ENCODE peak calls at places on chromosomes 7 and 10, in six cellular contexts. One of them, this sample, is unnamed.

GRCh38 chr10:43362191-43362839 is 9.1 kb upstream of the FXYD4 start:
- DNase-seq in brain microvascular endothelial cell: peak; percentile 94
- DNase-seq in heart right ventricle: peak; percentile 97
- DNase-seq in fibroblast of mammary gland: peak; percentile 73
- DNase-seq in stomach: peak; percentile 99
- DNase-seq in PC-9: peak; percentile 100
- DNase-seq in this sample: peak; percentile 15

GRCh38 chr7:150388306-150388705 is 9.2 kb downstream of the ZNF775 start:
- DNase-seq in stomach: no peak
- DNase-seq in brain microvascular endothelial cell: no peak
- DNase-seq in PC-9: no peak
- DNase-seq in fibroblast of mammary gland: no peak
- DNase-seq in heart right ventricle: no peak
- DNase-seq in this sample: no peak

GRCh38 chr10:30803901-30804322 is 174.4 kb upstream of the LYZL2 start:
- DNase-seq in brain microvascular endothelial cell: no peak
- DNase-seq in stomach: no peak
- DNase-seq in fibroblast of mammary gland: peak; percentile 99
- DNase-seq in PC-9: no peak
- DNase-seq in heart right ventricle: no peak
- DNase-seq in this sample: peak; percentile 55

GRCh38 chr10:2920638-2921037 is 146.7 kb upstream of the PFKP start:
- DNase-seq in fibroblast of mammary gland: no peak
- DNase-seq in heart right ventricle: no peak
- DNase-seq in brain microvascular endothelial cell: no peak
- DNase-seq in PC-9: no peak
- DNase-seq in stomach: no peak
- DNase-seq in this sample: no peak

GRCh38 chr10:126956712-126957108 is 51.5 kb downstream of the DOCK1 start:
- DNase-seq in heart right ventricle: no peak
- DNase-seq in brain microvascular endothelial cell: no peak
- DNase-seq in fibroblast of mammary gland: no peak
- DNase-seq in PC-9: no peak
- DNase-seq in stomach: no peak
- DNase-seq in this sample: no peak

GRCh38 chr10:35237766-35238512 is 98.4 kb upstream of the CCNY start:
- DNase-seq in brain microvascular endothelial cell: no peak
- DNase-seq in heart right ventricle: no peak
- DNase-seq in fibroblast of mammary gland: no peak
- DNase-seq in stomach: no peak
- DNase-seq in PC-9: no peak
- DNase-seq in this sample: no peak

GRCh38 chr10:71259815-71260501 is 47.6 kb downstream of the UNC5B start:
- DNase-seq in PC-9: peak; percentile 36
- DNase-seq in brain microvascular endothelial cell: no peak
- DNase-seq in fibroblast of mammary gland: no peak
- DNase-seq in heart right ventricle: peak; percentile 41
- DNase-seq in stomach: peak; percentile 41
- DNase-seq in this sample: no peak

GRCh38 chr7:132065973-132066611 is 509.7 kb upstream of the PODXL start:
- DNase-seq in stomach: no peak
- DNase-seq in heart right ventricle: no peak
- DNase-seq in fibroblast of mammary gland: no peak
- DNase-seq in PC-9: no peak
- DNase-seq in brain microvascular endothelial cell: peak; percentile 11
- DNase-seq in this sample: no peak

GRCh38 chr7:127976722-127977121 is 54.5 kb downstream of the LRRC4 start:
- DNase-seq in stomach: no peak
- DNase-seq in PC-9: no peak
- DNase-seq in brain microvascular endothelial cell: no peak
- DNase-seq in heart right ventricle: no peak
- DNase-seq in fibroblast of mammary gland: no peak
- DNase-seq in this sample: no peak

GRCh38 chr10:114387784-114388183 is 16.5 kb downstream of the AFAP1L2 start:
- DNase-seq in brain microvascular endothelial cell: no peak
- DNase-seq in heart right ventricle: no peak
- DNase-seq in stomach: no peak
- DNase-seq in PC-9: no peak
- DNase-seq in fibroblast of mammary gland: no peak
- DNase-seq in this sample: no peak

GRCh38 chr10:51602326-51602725 is 97.1 kb downstream of the CSTF2T start:
- DNase-seq in brain microvascular endothelial cell: peak; percentile 4
- DNase-seq in heart right ventricle: no peak
- DNase-seq in stomach: no peak
- DNase-seq in PC-9: no peak
- DNase-seq in fibroblast of mammary gland: peak; percentile 28
- DNase-seq in this sample: peak; percentile 1

GRCh38 chr10:81848931-81849330 is 26.1 kb upstream of the NRG3 start:
- DNase-seq in heart right ventricle: no peak
- DNase-seq in PC-9: no peak
- DNase-seq in stomach: no peak
- DNase-seq in brain microvascular endothelial cell: no peak
- DNase-seq in fibroblast of mammary gland: no peak
- DNase-seq in this sample: no peak

GRCh38 chr7:26681819-26682418 is 182.5 kb downstream of the SKAP2 start:
- DNase-seq in stomach: no peak
- DNase-seq in fibroblast of mammary gland: peak; percentile 50
- DNase-seq in brain microvascular endothelial cell: no peak
- DNase-seq in PC-9: no peak
- DNase-seq in heart right ventricle: no peak
- DNase-seq in this sample: peak; percentile 13

GRCh38 chr7:101657171-101657570 is 28.1 kb upstream of the MYL10 start:
- DNase-seq in heart right ventricle: no peak
- DNase-seq in stomach: no peak
- DNase-seq in PC-9: no peak
- DNase-seq in brain microvascular endothelial cell: no peak
- DNase-seq in fibroblast of mammary gland: no peak
- DNase-seq in this sample: no peak

GRCh38 chr10:107031981-107032699 is 132.4 kb downstream of the SORCS1 start:
- DNase-seq in heart right ventricle: no peak
- DNase-seq in PC-9: no peak
- DNase-seq in stomach: no peak
- DNase-seq in fibroblast of mammary gland: no peak
- DNase-seq in brain microvascular endothelial cell: peak; percentile 1
- DNase-seq in this sample: no peak

GRCh38 chr7:100493476-100494264 is 9.9 kb downstream of the NYAP1 start:
- DNase-seq in fibroblast of mammary gland: no peak
- DNase-seq in PC-9: peak; percentile 33
- DNase-seq in heart right ventricle: peak; percentile 40
- DNase-seq in stomach: peak; percentile 61
- DNase-seq in brain microvascular endothelial cell: no peak
- DNase-seq in this sample: no peak

GRCh38 chr10:103727546-103727963 is 127.8 kb downstream of the SH3PXD2A start:
- DNase-seq in brain microvascular endothelial cell: no peak
- DNase-seq in fibroblast of mammary gland: no peak
- DNase-seq in PC-9: no peak
- DNase-seq in stomach: no peak
- DNase-seq in heart right ventricle: peak; percentile 42
- DNase-seq in this sample: no peak

GRCh38 chr10:103724074-103724473 is 131.3 kb downstream of the SH3PXD2A start:
- DNase-seq in heart right ventricle: no peak
- DNase-seq in PC-9: no peak
- DNase-seq in brain microvascular endothelial cell: no peak
- DNase-seq in stomach: no peak
- DNase-seq in fibroblast of mammary gland: no peak
- DNase-seq in this sample: no peak

GRCh38 chr10:103723557-103723956 is 131.8 kb downstream of the SH3PXD2A start:
- DNase-seq in brain microvascular endothelial cell: no peak
- DNase-seq in PC-9: no peak
- DNase-seq in stomach: no peak
- DNase-seq in fibroblast of mammary gland: no peak
- DNase-seq in heart right ventricle: no peak
- DNase-seq in this sample: no peak

GRCh38 chr10:103724771-103725170 is 130.6 kb downstream of the SH3PXD2A start:
- DNase-seq in heart right ventricle: no peak
- DNase-seq in stomach: no peak
- DNase-seq in PC-9: no peak
- DNase-seq in fibroblast of mammary gland: peak; percentile 33
- DNase-seq in brain microvascular endothelial cell: no peak
- DNase-seq in this sample: no peak

DNA sequence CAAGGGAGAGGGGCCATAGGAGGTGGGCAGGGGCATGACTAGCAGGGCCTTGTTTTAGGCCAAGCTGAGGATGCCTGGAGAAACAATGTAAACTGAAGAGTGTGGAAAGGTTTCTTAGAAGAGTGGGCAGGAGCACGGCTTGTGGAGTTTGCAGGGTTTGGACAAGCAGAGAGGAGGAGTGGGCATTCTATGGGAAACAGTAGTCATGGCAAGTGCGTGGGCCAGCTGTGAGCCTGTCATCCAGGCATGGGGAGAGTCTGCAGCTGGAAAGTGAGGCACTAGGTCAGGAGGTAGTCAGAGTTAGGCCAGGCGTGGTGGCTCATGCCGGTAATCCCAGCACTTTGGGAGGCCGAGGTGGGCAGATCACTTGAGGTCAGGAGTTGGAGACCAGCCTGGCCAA is 130.1 kb downstream of the SH3PXD2A start:
- DNase-seq in brain microvascular endothelial cell: no peak
- DNase-seq in heart right ventricle: no peak
- DNase-seq in stomach: no peak
- DNase-seq in fibroblast of mammary gland: no peak
- DNase-seq in PC-9: no peak
- DNase-seq in this sample: no peak
- TF ChIP-seq CTCF in brain microvascular endothelial cell: no peak
- TF ChIP-seq CTCF in heart right ventricle: no peak
- TF ChIP-seq CTCF in stomach: no peak
- TF ChIP-seq CTCF in fibroblast of mammary gland: no peak
- TF ChIP-seq CTCF in PC-9: no peak
- TF ChIP-seq CTCF in this sample: no peak

GRCh38 chr10:117405730-117406129 is 30.5 kb upstream of the PDZD8 start:
- DNase-seq in PC-9: no peak
- DNase-seq in stomach: no peak
- DNase-seq in fibroblast of mammary gland: no peak
- DNase-seq in heart right ventricle: no peak
- DNase-seq in brain microvascular endothelial cell: no peak
- DNase-seq in this sample: no peak

GRCh38 chr10:117408436-117409384 is 33.5 kb upstream of the PDZD8 start:
- DNase-seq in fibroblast of mammary gland: no peak
- DNase-seq in brain microvascular endothelial cell: no peak
- DNase-seq in PC-9: no peak
- DNase-seq in stomach: no peak
- DNase-seq in heart right ventricle: no peak
- DNase-seq in this sample: no peak

GRCh38 chr10:117412469-117413005 is 37.3 kb upstream of the PDZD8 start:
- DNase-seq in brain microvascular endothelial cell: no peak
- DNase-seq in heart right ventricle: no peak
- DNase-seq in PC-9: no peak
- DNase-seq in stomach: no peak
- DNase-seq in fibroblast of mammary gland: no peak
- DNase-seq in this sample: no peak

GRCh38 chr10:117411440-117412428 is 36.5 kb upstream of the PDZD8 start:
- DNase-seq in heart right ventricle: no peak
- DNase-seq in fibroblast of mammary gland: no peak
- DNase-seq in PC-9: no peak
- DNase-seq in brain microvascular endothelial cell: no peak
- DNase-seq in stomach: peak; percentile 44
- DNase-seq in this sample: no peak

DNA sequence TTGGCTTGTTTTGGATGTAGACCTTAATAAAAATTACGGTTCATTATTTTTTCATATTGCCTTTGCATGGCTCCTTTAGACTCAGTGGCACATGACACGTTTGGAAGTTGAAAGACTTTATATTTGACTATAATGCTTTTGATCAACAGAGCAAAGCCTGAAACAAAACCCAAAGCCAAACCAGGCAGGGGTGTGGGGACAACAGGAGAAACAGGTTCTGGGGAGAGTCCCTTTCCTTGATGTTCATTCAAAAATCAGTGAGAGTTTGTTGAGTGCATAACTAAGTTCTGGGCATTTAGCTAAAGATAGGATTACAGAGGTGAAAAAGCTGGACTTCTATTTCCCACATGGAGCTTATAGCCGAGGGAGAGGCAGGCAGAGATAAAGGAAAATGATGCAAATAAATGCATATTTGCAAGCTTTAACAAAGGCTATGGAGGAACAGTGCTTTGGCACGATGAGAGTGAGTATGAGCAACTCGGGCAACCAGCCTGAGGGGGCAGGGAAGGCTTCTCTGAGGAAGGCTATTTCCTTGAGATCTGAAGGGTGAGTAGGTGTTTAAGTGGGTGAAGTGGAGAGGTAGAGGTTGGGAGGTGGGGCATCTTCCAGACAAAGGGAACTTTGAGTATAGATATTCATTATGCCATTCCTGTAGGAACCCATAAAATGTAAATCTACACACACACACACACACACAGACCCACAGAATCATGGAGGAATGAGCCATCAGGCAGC is 34.5 kb upstream of the PDZD8 start:
- DNase-seq in fibroblast of mammary gland: no peak
- DNase-seq in heart right ventricle: no peak
- DNase-seq in PC-9: no peak
- DNase-seq in brain microvascular endothelial cell: no peak
- DNase-seq in stomach: no peak
- DNase-seq in this sample: no peak
- TF ChIP-seq CTCF in fibroblast of mammary gland: no peak
- TF ChIP-seq CTCF in heart right ventricle: no peak
- TF ChIP-seq CTCF in PC-9: no peak
- TF ChIP-seq CTCF in brain microvascular endothelial cell: no peak
- TF ChIP-seq CTCF in stomach: no peak
- TF ChIP-seq CTCF in this sample: no peak

GRCh38 chr10:88870101-88870500 is 9.9 kb upstream of the STAMBPL1 start:
- DNase-seq in brain microvascular endothelial cell: no peak
- DNase-seq in PC-9: no peak
- DNase-seq in stomach: no peak
- DNase-seq in fibroblast of mammary gland: no peak
- DNase-seq in heart right ventricle: no peak
- DNase-seq in this sample: no peak

GRCh38 chr10:88866454-88866853 is 13.6 kb upstream of the STAMBPL1 start:
- DNase-seq in brain microvascular endothelial cell: no peak
- DNase-seq in stomach: no peak
- DNase-seq in fibroblast of mammary gland: no peak
- DNase-seq in heart right ventricle: no peak
- DNase-seq in PC-9: peak; percentile 27
- DNase-seq in this sample: no peak

DNA sequence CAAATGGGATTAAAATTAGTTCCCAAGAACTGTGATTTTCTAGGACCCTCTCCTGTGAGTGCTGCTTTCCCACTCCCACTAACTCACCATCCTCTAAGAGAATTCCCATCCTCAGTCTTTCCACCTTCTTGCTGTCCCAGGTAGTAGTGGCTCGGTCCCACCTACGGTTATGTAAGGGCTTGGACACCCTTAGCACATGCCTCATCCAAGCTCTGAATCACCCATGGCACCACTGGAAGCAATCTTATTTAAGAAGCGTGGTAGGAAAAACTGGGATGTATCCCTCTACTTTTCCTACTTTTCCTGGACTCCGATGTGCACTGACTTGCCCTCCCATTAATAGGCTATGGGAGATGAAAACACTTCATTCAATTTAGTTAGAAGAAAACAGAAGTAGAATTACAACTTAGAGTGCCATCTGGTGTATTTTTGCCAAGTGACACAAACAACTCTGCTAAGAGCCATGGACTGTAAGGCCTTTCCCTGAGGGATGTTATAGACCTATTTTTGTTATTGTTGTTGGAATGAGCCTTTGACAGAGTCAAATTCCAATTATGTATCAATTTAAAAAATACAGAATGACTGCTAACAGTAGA is 13.7 kb upstream of the ANKRD22 start:
- DNase-seq in heart right ventricle: no peak
- DNase-seq in PC-9: no peak
- DNase-seq in stomach: no peak
- DNase-seq in fibroblast of mammary gland: peak; percentile 35
- DNase-seq in brain microvascular endothelial cell: no peak
- DNase-seq in this sample: peak; percentile 29
- TF ChIP-seq CTCF in heart right ventricle: no peak
- TF ChIP-seq CTCF in PC-9: peak; percentile 30
- TF ChIP-seq CTCF in stomach: no peak
- TF ChIP-seq CTCF in fibroblast of mammary gland: peak; percentile 27
- TF ChIP-seq CTCF in brain microvascular endothelial cell: peak; percentile 22
- TF ChIP-seq CTCF in this sample: peak; percentile 53

GRCh38 chr7:105990726-105991465 is 27.8 kb downstream of the CDHR3 start:
- DNase-seq in stomach: no peak
- DNase-seq in brain microvascular endothelial cell: no peak
- DNase-seq in fibroblast of mammary gland: peak; percentile 23
- DNase-seq in heart right ventricle: no peak
- DNase-seq in PC-9: no peak
- DNase-seq in this sample: no peak
- TF ChIP-seq CTCF in stomach: no peak
- TF ChIP-seq CTCF in brain microvascular endothelial cell: peak; percentile 23
- TF ChIP-seq CTCF in fibroblast of mammary gland: peak; percentile 10
- TF ChIP-seq CTCF in heart right ventricle: no peak
- TF ChIP-seq CTCF in PC-9: no peak
- TF ChIP-seq CTCF in this sample: no peak